ENCODE peak calls at places on chromosomes 4 and X, in nine cellular contexts. H is A549; U is RWPE2; X is right cardiac atrium; F is psoas muscle; D is CD8-positive, alpha-beta memory T cell; B is cardiac fibroblast; Y is heart right ventricle; C is pancreas. R is an unnamed sample.

GRCh38 chr4:155777971-155778710 is 19.3 kb downstream of the GUCY1B1 start:
- DNase-seq in U (no peak), B (no peak), X (no peak), H (no peak), D (no peak), C (no peak), F (no peak), Y (no peak), R (no peak)

GRCh38 chrX:21276736-21277433 is 97.3 kb upstream of the CNKSR2 start:
- DNase-seq in U (no peak), C (no peak), H (no peak), B (no peak), X (no peak), D (no peak), F (no peak), Y (no peak), R (no peak)

GRCh38 chr4:185211035-185211434 is 1.6 kb downstream of the SNX25 start:
- DNase-seq in D (no peak), Y (no peak), X (no peak), F (no peak), C (no peak), H (no peak), B (no peak), U (no peak), R (no peak)

GRCh38 chr4:166991162-166991561 is 243.1 kb downstream of the SPOCK3 start:
- DNase-seq in X (no peak), U (no peak), C (no peak), H (no peak), Y (no peak), B (no peak), D (no peak), F (no peak), R (no peak)

GRCh38 chr4:80045831-80046230 is 27.2 kb downstream of the ANTXR2 start:
- DNase-seq in D (no peak), X (no peak), H (no peak), B (peak; percentile 78), U (no peak), Y (no peak), C (no peak), F (no peak), R (no peak)

GRCh38 chr4:143381171-143382118 is 44.8 kb downstream of the GAB1 start:
- DNase-seq in F (peak; percentile 80), D (no peak), U (no peak), B (peak; percentile 89), H (no peak), X (peak; percentile 87), C (peak; percentile 69), Y (peak; percentile 75), R (peak; percentile 85)

GRCh38 chr4:85836588-85836987 is 361.6 kb downstream of the ARHGAP24 start:
- DNase-seq in H (no peak), F (no peak), X (no peak), Y (no peak), B (no peak), D (no peak), U (no peak), C (no peak), R (no peak)

GRCh38 chr4:4780634-4781287 is 78.7 kb upstream of the MSX1 start:
- DNase-seq in H (no peak), B (peak; percentile 35), X (no peak), F (no peak), U (no peak), Y (no peak), C (no peak), D (no peak), R (no peak)

GRCh38 chrX:33277046-33277445 is 65.7 kb upstream of the DMD start:
- DNase-seq in B (no peak), C (no peak), U (no peak), D (no peak), F (no peak), Y (no peak), H (no peak), X (no peak), R (no peak)

GRCh38 chr4:21655100-21655499 is 293.5 kb downstream of the KCNIP4 start:
- DNase-seq in D (no peak), C (no peak), B (no peak), F (no peak), H (no peak), Y (no peak), U (no peak), X (no peak), R (no peak)

GRCh38 chr4:166501941-166502382 is 628.9 kb downstream of the TLL1 start:
- DNase-seq in H (peak; percentile 18), X (no peak), C (peak; percentile 21), Y (no peak), D (no peak), B (peak; percentile 48), U (no peak), F (no peak), R (no peak)

GRCh38 chr4:132123870-132124623 is 1025.0 kb upstream of the PCDH10 start:
- DNase-seq in C (no peak), F (no peak), U (no peak), H (no peak), B (peak; percentile 36), Y (no peak), D (no peak), X (no peak), R (peak; percentile 25)
- H3K4me3 ChIP-seq in C (no peak overlapping the region), F (no peak overlapping the region), U (no peak overlapping the region), H (no peak overlapping the region), B (no peak overlapping the region), Y (no peak overlapping the region), D (no peak overlapping the region), X (no peak overlapping the region), R (no peak overlapping the region)

DNA sequence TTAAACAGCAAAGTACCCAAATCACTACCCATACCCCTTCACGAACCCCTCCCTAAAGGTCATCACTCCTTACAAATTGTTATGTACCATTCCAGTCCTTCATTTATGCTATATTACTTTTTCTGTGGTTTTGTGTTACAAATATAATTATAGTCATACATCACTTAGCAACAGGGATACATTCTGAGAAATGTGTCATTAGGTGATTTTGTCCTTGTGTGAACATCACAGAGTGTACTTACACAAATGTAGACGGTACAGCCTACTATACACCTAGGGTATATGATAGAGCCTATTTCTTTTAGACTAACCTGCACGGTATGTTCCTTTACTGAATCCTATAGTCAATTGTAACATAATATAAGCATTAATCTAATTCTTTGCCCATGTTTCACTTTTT is 61.9 kb downstream of the ASB9 start:
- DNase-seq in F (no peak), Y (no peak), D (no peak), X (no peak), U (no peak), H (no peak), C (no peak), B (no peak), R (no peak)
- H3K4me3 ChIP-seq in F (no peak overlapping the region), Y (no peak overlapping the region), D (no peak overlapping the region), X (no peak overlapping the region), U (no peak overlapping the region), H (no peak overlapping the region), C (no peak overlapping the region), B (no peak overlapping the region), R (no peak overlapping the region)

GRCh38 chrX:5341902-5342301 is 886.8 kb downstream of the NLGN4X start:
- DNase-seq in H (no peak), Y (no peak), B (no peak), U (no peak), X (no peak), D (no peak), F (no peak), C (no peak), R (no peak)

DNA sequence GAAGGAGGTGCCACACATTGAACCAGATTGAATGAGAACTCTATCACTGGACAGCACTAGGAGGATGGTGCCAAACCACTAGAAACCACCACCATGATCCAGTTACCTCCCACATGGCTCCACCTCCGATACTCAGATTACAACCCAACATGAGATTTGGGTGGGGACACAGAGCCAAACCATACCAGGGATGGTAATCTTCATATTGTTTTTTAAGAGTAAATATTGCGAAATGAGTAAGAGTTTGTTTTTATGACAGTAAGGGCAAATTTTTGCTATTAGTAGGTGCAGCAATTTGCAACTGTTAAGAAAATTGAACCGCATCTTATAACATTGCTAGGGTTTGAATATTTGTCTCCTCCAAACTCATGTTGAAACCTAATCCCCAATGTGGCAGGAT is 891.5 kb downstream of the NLGN4X start:
- DNase-seq in D (no peak), H (no peak), X (no peak), U (no peak), Y (no peak), F (no peak), C (no peak), B (no peak), R (no peak)
- H3K4me3 ChIP-seq in D (no peak overlapping the region), H (no peak overlapping the region), X (no peak overlapping the region), U (no peak overlapping the region), Y (no peak overlapping the region), F (no peak overlapping the region), C (no peak overlapping the region), B (no peak overlapping the region), R (no peak overlapping the region)

GRCh38 chr4:154677923-154678322 is 65.5 kb upstream of the FGG start:
- DNase-seq in C (no peak), B (no peak), U (no peak), D (no peak), X (no peak), Y (no peak), F (no peak), H (no peak), R (no peak)
- H3K4me3 ChIP-seq in C (no peak overlapping the region), B (no peak overlapping the region), U (no peak overlapping the region), D (no peak overlapping the region), X (no peak overlapping the region), Y (no peak overlapping the region), F (no peak overlapping the region), H (no peak overlapping the region), R (no peak overlapping the region)

GRCh38 chrX:48976086-48976485 is 4.4 kb upstream of the KCND1 start:
- DNase-seq in Y (no peak), F (no peak), C (no peak), U (no peak), X (no peak), B (no peak), D (no peak), H (no peak), R (no peak)
- H3K4me3 ChIP-seq in Y (no peak overlapping the region), F (no peak overlapping the region), C (no peak overlapping the region), U (no peak overlapping the region), X (no peak overlapping the region), B (no peak overlapping the region), D (no peak overlapping the region), H (no peak overlapping the region), R (no peak overlapping the region)

GRCh38 chrX:96244955-96245354 is 439.7 kb upstream of the DIAPH2 start:
- DNase-seq in U (no peak), H (no peak), D (no peak), Y (no peak), X (no peak), C (no peak), B (no peak), F (no peak), R (no peak)
- H3K4me3 ChIP-seq in U (no peak overlapping the region), H (no peak overlapping the region), D (no peak overlapping the region), Y (no peak overlapping the region), X (no peak overlapping the region), C (no peak overlapping the region), B (no peak overlapping the region), F (no peak overlapping the region), R (no peak overlapping the region)

R was measured in stomach.